ENCODE peak calls at places on chromosomes 16 and 17, in five cellular contexts. U is MCF 10A, Y is WTC11, C is GM13976, P is IMR-90. N is an unnamed sample.
A peak's percentile ranks its signal among the peaks of the same experiment; 100 is the strongest.

GRCh38 chr17:20206591-20206990 is 197.4 kb downstream of the SPECC1 start:
- DNase-seq in U (peak; percentile 83), Y (no peak), C (no peak), P (peak; percentile 83), N (peak; percentile 87)

GRCh38 chr16:86071611-86072240 is 172.8 kb downstream of the IRF8 start:
- DNase-seq in U (no peak), Y (no peak), C (no peak), P (no peak), N (no peak)

GRCh38 chr17:50127661-50128361 is 2.1 kb downstream of the SAMD14 start:
- DNase-seq in U (peak; percentile 49), Y (no peak), C (no peak), P (peak; percentile 45), N (peak; percentile 55)

GRCh38 chr16:55562936-55563335 is 3.5 kb upstream of the CAPNS2 start:
- DNase-seq in U (no peak), Y (no peak), C (no peak), P (peak; percentile 43), N (no peak)

GRCh38 chr16:85056211-85056748 is 28.7 kb downstream of the KIAA0513 start:
- DNase-seq in U (no peak), Y (peak; percentile 36), C (no peak), P (peak; percentile 36), N (peak; percentile 42)

GRCh38 chr17:77391668-77392375 is 251.1 kb downstream of the SEC14L1 start:
- DNase-seq in U (peak; percentile 74), Y (peak; percentile 51), C (no peak), P (peak; percentile 99), N (peak; percentile 93)

GRCh38 chr16:80369559-80369958 is 171.2 kb upstream of the DYNLRB2 start:
- DNase-seq in U (peak; percentile 27), Y (peak; percentile 45), C (no peak), P (peak; percentile 60), N (peak; percentile 52)

GRCh38 chr16:85936761-85937343 is 37.9 kb downstream of the IRF8 start:
- DNase-seq in U (no peak), Y (no peak), C (no peak), P (no peak), N (no peak)

GRCh38 chr16:85157813-85158701 is 45.8 kb upstream of the CIBAR2 start:
- DNase-seq in U (no peak), Y (peak; percentile 76), C (no peak), P (no peak), N (no peak)

GRCh38 chr17:72618018-72618509 is 474.4 kb downstream of the SLC39A11 start:
- DNase-seq in U (no peak), Y (no peak), C (no peak), P (no peak), N (no peak)

GRCh38 chr16:48887646-48888045 is 277.7 kb upstream of the N4BP1 start:
- DNase-seq in U (no peak), Y (no peak), C (no peak), P (no peak), N (no peak)

GRCh38 chr17:81076097-81076754 is 41.3 kb downstream of the BAIAP2 start:
- DNase-seq in U (no peak), Y (no peak), C (no peak), P (no peak), N (no peak)

GRCh38 chr17:79888811-79889634 is 49.8 kb upstream of the CBX4 start:
- DNase-seq in U (no peak), Y (no peak), C (peak; percentile 6), P (no peak), N (no peak)

GRCh38 chr17:31494259-31495048 is 103.0 kb downstream of the RAB11FIP4 start:
- DNase-seq in U (peak; percentile 39), Y (no peak), C (peak; percentile 76), P (no peak), N (no peak)

GRCh38 chr16:82062645-82063058 is 27.6 kb downstream of the HSD17B2 start:
- DNase-seq in U (peak; percentile 97), Y (no peak), C (no peak), P (peak; percentile 71), N (peak; percentile 98)

GRCh38 chr16:49600976-49601375 is 227.4 kb downstream of the C16orf78 start:
- DNase-seq in U (no peak), Y (no peak), C (no peak), P (no peak), N (no peak)

GRCh38 chr16:1532081-1532760 is 1.2 kb upstream of the TMEM204 start:
- DNase-seq in U (no peak), Y (no peak), C (no peak), P (no peak), N (peak; percentile 74)

GRCh38 chr17:63405741-63406261 is 40.3 kb downstream of the CYB561 start:
- DNase-seq in U (peak; percentile 66), Y (no peak), C (peak; percentile 57), P (peak; percentile 92), N (peak; percentile 88)

GRCh38 chr16:4523686-4524085 is 14.9 kb downstream of the CDIP1 start:
- DNase-seq in U (no peak), Y (no peak), C (no peak), P (no peak), N (no peak)

GRCh38 chr17:57537524-57538410 is 207.3 kb downstream of the CCDC182 start:
- DNase-seq in U (no peak), Y (no peak), C (no peak), P (no peak), N (no peak)

GRCh38 chr17:10631048-10631700 is 25.9 kb downstream of the MYH3 start:
- DNase-seq in U (peak; percentile 24), Y (peak; percentile 69), C (peak; percentile 66), P (peak; percentile 10), N (peak; percentile 28)

GRCh38 chr17:28004344-28004743 is 38.1 kb upstream of the NLK start:
- DNase-seq in U (no peak), Y (no peak), C (no peak), P (no peak), N (no peak)

GRCh38 chr17:2712300-2713043 is 908 bp upstream of the CLUH start:
- DNase-seq in U (no peak), Y (no peak), C (no peak), P (no peak), N (no peak)

DNA sequence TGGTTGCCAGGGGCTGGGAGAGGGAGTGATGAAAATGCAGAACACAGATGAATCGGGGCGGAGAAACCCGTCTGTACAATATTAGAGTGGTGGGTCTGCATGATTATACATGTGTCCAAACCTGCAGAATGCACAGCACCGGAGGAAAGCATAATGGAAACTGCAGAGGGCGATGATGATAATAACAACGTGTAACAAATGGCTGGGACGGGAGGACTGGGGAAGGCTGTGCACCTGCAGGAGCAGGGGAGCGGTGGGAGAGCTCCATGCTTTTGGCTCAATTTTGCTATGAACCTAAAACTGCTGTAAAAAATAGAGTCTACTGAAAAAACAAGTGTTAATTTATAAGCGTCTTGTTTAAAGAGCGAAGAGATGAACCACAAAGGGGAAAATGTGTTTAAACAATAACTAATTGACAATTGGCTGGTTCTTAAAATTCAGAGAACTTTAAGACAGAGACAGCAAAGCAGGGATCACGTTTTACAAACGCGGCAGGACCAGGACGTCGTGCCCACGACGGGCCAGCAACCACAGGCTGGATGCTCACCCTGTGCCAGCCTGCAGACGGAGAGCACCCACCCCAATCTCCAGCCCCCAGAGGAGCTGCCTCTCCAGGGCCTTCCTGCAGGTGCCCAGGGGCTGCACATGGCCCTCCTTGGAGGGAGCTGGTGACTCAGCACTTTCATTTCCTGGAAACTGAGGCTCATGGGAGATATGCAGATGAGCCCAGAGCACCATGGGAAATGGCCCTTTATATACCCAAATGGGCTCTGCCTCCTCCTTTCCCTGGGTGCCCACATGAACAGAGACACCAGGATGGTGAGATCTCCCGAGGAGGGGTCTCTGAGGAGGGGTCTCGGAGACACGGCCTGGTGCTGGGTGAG is at the start of gene TEX19:
- DNase-seq in U (peak; percentile 13), Y (no peak), C (peak; percentile 61), P (no peak), N (no peak)
- TF ChIP-seq CTCF in U (no peak), Y (no peak), C (no peak), P (no peak), N (no peak)

GRCh38 chr17:68432086-68432864 is 25.0 kb downstream of the WIPI1 start:
- DNase-seq in U (no peak), Y (no peak), C (no peak), P (no peak), N (no peak)

GRCh38 chr17:68433211-68433610 is 24.1 kb downstream of the WIPI1 start:
- DNase-seq in U (no peak), Y (no peak), C (no peak), P (no peak), N (no peak)

GRCh38 chr17:68429881-68430280 is 27.4 kb downstream of the WIPI1 start:
- DNase-seq in U (no peak), Y (no peak), C (no peak), P (no peak), N (no peak)

GRCh38 chr17:68431045-68431608 is 26.2 kb downstream of the WIPI1 start:
- DNase-seq in U (no peak), Y (no peak), C (no peak), P (no peak), N (no peak)

DNA sequence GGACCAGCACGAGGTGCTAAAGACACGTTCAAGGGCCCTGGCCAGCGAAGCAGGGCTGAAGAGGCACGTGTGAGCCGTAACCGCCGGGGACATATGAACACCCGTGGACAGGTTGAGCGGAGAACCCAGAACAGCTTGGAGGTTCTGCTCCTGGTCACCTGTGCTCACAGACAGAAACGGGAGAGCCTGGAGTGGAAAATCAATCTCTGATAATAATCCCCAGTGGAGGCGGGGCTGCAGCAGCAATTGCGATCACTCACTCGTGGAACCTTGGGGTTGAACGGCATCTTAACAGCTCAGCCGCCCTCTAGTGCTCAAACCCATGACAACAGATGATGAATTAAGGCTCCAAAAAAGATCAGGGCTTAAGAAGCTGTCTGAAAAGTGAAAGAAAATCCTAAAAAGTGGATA is 25.6 kb downstream of the WIPI1 start:
- DNase-seq in U (peak; percentile 20), Y (peak; percentile 42), C (peak; percentile 43), P (peak; percentile 23), N (peak; percentile 35)
- TF ChIP-seq CTCF in U (peak; percentile 9), Y (no peak), C (peak; percentile 19), P (peak; percentile 28), N (peak; percentile 45)

GRCh38 chr17:17723354-17724261 is 42.4 kb downstream of the RAI1 start:
- DNase-seq in U (no peak), Y (peak; percentile 57), C (peak; percentile 74), P (peak; percentile 90), N (peak; percentile 88)

GRCh38 chr17:17724307-17724921 is 43.2 kb downstream of the RAI1 start:
- DNase-seq in U (no peak), Y (peak; percentile 66), C (peak; percentile 89), P (peak; percentile 54), N (peak; percentile 64)

GRCh38 chr17:17722906-17723353 is 41.7 kb downstream of the RAI1 start:
- DNase-seq in U (no peak), Y (no peak), C (no peak), P (no peak), N (no peak)

GRCh38 chr17:17721140-17721668 is 39.9 kb downstream of the RAI1 start:
- DNase-seq in U (no peak), Y (no peak), C (no peak), P (no peak), N (no peak)

GRCh38 chr17:17722081-17722905 is 41.0 kb downstream of the RAI1 start:
- DNase-seq in U (no peak), Y (peak; percentile 63), C (no peak), P (peak; percentile 58), N (no peak)
- TF ChIP-seq CTCF in U (no peak), Y (no peak), C (no peak), P (no peak), N (no peak)

GRCh38 chr16:89574681-89575246 is 794 bp upstream of the CPNE7 start:
- DNase-seq in U (peak; percentile 73), Y (peak; percentile 87), C (peak; percentile 93), P (peak; percentile 61), N (peak; percentile 77)
- TF ChIP-seq CTCF in U (peak; percentile 93), Y (peak; percentile 53), C (peak; percentile 95), P (peak; percentile 96), N (peak; percentile 87)

GRCh38 chr17:75693500-75694481 is 26.7 kb downstream of the SAP30BP start:
- DNase-seq in U (peak; percentile 99), Y (peak; percentile 24), C (no peak), P (peak; percentile 56), N (peak; percentile 90)
- TF ChIP-seq CTCF in U (no peak), Y (no peak), C (no peak), P (peak; percentile 15), N (peak; percentile 23)

N was measured in fibroblast of villous mesenchyme.